ENCODE peak calls at places on chromosomes 13 and 19, in four cellular contexts. F is IMR-90, Z is HepG2, G is K562. N is an unnamed sample.

GRCh38 chr13:62094937-62095336 is 679.3 kb upstream of the PCDH20 start:
- DNase-seq in F (no peak), Z (no peak), G (no peak), N (no peak)

GRCh38 chr13:61935710-61936109 is 520.1 kb upstream of the PCDH20 start:
- DNase-seq in F (no peak), Z (no peak), G (no peak), N (no peak)

GRCh38 chr13:113938716-113939115 is 35.2 kb downstream of the C13orf46 start:
- DNase-seq in F (no peak), Z (no peak), G (no peak), N (no peak)

GRCh38 chr13:68056816-68057710 is 826.9 kb upstream of the PCDH9 start:
- DNase-seq in F (peak; percentile 1), Z (peak; percentile 45), G (no peak), N (peak; percentile 1)

GRCh38 chr19:48925240-48925843 is 8.2 kb upstream of the DHDH start:
- DNase-seq in F (peak; percentile 91), Z (peak; percentile 28), G (no peak), N (no peak)

GRCh38 chr19:18023596-18024212 is 15.7 kb downstream of the ARRDC2 start:
- DNase-seq in F (no peak), Z (no peak), G (no peak), N (no peak)

GRCh38 chr13:93446256-93446655 is 219.6 kb downstream of the GPC6 start:
- DNase-seq in F (peak; percentile 13), Z (no peak), G (no peak), N (no peak)

GRCh38 chr19:29561601-29562000 is 35.8 kb downstream of the VSTM2B start:
- DNase-seq in F (no peak), Z (no peak), G (no peak), N (no peak)

GRCh38 chr13:97276862-97277269 is 54.7 kb downstream of the MBNL2 start:
- DNase-seq in F (no peak), Z (no peak), G (no peak), N (no peak)

GRCh38 chr13:49220035-49220855 is at the start of gene MLNR:
- DNase-seq in F (no peak), Z (peak; percentile 39), G (peak; percentile 23), N (peak; percentile 67)

GRCh38 chr19:8335343-8336071 is 7.6 kb downstream of the KANK3 start:
- DNase-seq in F (no peak), Z (no peak), G (no peak), N (peak; percentile 66)

GRCh38 chr19:18470153-18470552 is 32.2 kb upstream of the ISYNA1 start:
- DNase-seq in F (no peak), Z (peak; percentile 55), G (peak; percentile 73), N (peak; percentile 37)

GRCh38 chr13:98976338-98976737 is 1.5 kb downstream of the DOCK9 start:
- DNase-seq in F (peak; percentile 53), Z (no peak), G (no peak), N (no peak)

GRCh38 chr19:34808566-34808965 is 35.6 kb upstream of the ZNF599 start:
- DNase-seq in F (peak; percentile 67), Z (no peak), G (no peak), N (no peak)

GRCh38 chr13:51937320-51938290 is 73.6 kb downstream of the ATP7B start:
- DNase-seq in F (no peak), Z (no peak), G (no peak), N (no peak)

GRCh38 chr13:50421457-50422130 is 406.4 kb downstream of the KCNRG start:
- DNase-seq in F (peak; percentile 38), Z (no peak), G (no peak), N (no peak)
- TF ChIP-seq MAZ in F (no peak), Z (no peak), G (no peak), N (no peak)

GRCh38 chr13:27183561-27184147 is 12.0 kb upstream of the USP12 start:
- DNase-seq in F (peak; percentile 72), Z (no peak), G (no peak), N (no peak)
- TF ChIP-seq MAZ in F (no peak), Z (no peak), G (no peak), N (no peak)

DNA sequence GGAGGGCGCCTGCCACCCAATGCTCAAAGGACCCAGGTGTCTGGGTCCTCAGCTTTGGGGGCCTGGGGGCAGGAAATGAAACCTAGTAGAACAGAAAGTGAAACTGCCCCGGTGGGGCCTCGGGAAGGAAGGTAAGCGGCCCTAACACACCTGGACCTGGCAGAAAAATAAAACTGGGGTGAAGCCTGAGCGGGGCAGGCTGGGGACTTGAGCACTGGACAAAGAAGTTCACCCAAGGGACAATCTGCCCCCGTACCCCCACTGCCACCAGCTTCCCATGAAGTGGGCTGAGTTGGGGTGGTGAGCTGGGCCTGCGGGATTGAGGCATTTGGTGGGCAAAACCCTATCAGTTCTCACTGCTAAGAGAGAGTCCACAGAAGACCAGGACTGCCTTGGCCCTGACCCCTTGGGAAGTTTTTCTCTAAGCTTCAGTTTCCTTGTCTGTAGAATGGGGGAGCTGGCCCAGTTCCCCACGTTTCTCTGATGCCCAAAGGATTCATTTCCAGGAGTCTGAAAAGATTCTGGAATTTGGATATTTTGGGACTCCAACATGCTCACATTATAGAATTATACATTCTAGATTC is 2.3 kb downstream of the PRKD2 start:
- DNase-seq in F (no peak), Z (no peak), G (no peak), N (no peak)
- TF ChIP-seq MAZ in F (no peak), Z (no peak), G (no peak), N (no peak)

DNA sequence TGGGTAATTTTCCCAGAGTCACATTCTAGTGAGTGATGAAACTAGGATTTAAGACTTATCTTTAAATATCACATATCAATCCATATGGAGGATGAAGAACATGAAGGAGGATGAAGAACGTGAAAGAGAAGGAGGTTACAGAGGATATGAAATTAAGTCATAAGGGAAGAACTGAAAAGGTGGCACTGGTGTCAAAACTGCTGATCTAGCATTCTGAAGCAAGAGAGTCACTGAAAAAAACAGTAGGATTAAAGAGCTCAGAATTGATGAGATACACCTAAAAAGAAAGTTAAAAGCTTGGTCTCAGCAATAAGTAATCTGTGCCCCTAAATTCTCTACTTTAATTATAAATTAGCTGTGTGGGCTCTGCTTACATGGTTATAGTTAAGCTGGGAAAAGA is 156.5 kb downstream of the KCTD12 start:
- DNase-seq in F (no peak), Z (no peak), G (no peak), N (no peak)
- TF ChIP-seq MAZ in F (no peak), Z (no peak), G (no peak), N (no peak)